ENCODE peak calls at places on chromosomes 2 and 18, in eight cellular contexts. Z is A673; H is GM13976; D is bronchial epithelial cell; W is HS-5; G is KBM-7; N is activated CD4-positive, alpha-beta T cell treated with anti-CD3 and anti-CD28 coated beads, Interleukin-2, amount 50 U/mL, for 24 hours; R is Right ventricle myocardium superior. C is an unnamed sample.
A peak's percentile ranks its signal among the peaks of the same experiment; 100 is the strongest.

GRCh38 chr2:239834143-239834542 is 191.0 kb downstream of the NDUFA10 start:
- DNase-seq in Z (no peak), N (no peak), R (no peak), W (no peak), H (no peak), D (no peak), G (no peak), C (no peak)

GRCh38 chr18:62784966-62785413 is 69.6 kb downstream of the PHLPP1 start:
- DNase-seq in W (peak; percentile 31), D (no peak), N (no peak), G (no peak), R (no peak), H (no peak), Z (peak; percentile 85), C (no peak)

GRCh38 chr2:104752504-104752903 is 101.4 kb upstream of the POU3F3 start:
- DNase-seq in Z (no peak), H (no peak), R (no peak), D (no peak), N (no peak), G (peak; percentile 65), W (no peak), C (no peak)

GRCh38 chr2:149768320-149768799 is 180.8 kb upstream of the MMADHC start:
- DNase-seq in H (no peak), R (no peak), G (no peak), N (no peak), Z (peak; percentile 42), D (peak; percentile 23), W (no peak), C (peak; percentile 87)

GRCh38 chr18:7177131-7177744 is 53.7 kb upstream of the LRRC30 start:
- DNase-seq in Z (peak; percentile 20), G (peak; percentile 35), D (peak; percentile 62), W (peak; percentile 34), N (no peak), R (no peak), H (peak; percentile 27), C (peak; percentile 70)

GRCh38 chr2:163157891-163158511 is 319.4 kb upstream of the KCNH7 start:
- DNase-seq in R (no peak), D (peak; percentile 82), W (peak; percentile 63), Z (peak; percentile 8), N (no peak), G (no peak), H (no peak), C (peak; percentile 66)

GRCh38 chr2:30275256-30275655 is 43.9 kb downstream of the LBH start:
- DNase-seq in G (no peak), W (no peak), H (no peak), N (no peak), Z (no peak), R (no peak), D (peak; percentile 91), C (no peak)

GRCh38 chr2:219160186-219161017 is at the start of gene NHEJ1:
- DNase-seq in D (peak; percentile 80), R (peak; percentile 99), N (peak; percentile 94), G (peak; percentile 94), W (peak; percentile 79), H (peak; percentile 98), Z (peak; percentile 92), C (peak; percentile 78)

GRCh38 chr2:120733238-120733942 is 2.3 kb upstream of the GLI2 start:
- DNase-seq in Z (no peak), N (no peak), D (no peak), H (no peak), W (no peak), G (no peak), R (no peak), C (no peak)

GRCh38 chr2:152406836-152407161 is 71.8 kb downstream of the FMNL2 start:
- DNase-seq in G (no peak), R (no peak), D (no peak), Z (no peak), W (no peak), H (no peak), N (no peak), C (peak; percentile 56)

GRCh38 chr2:128310094-128310716 is 8.5 kb downstream of the HS6ST1 start:
- DNase-seq in D (no peak), H (no peak), Z (no peak), G (no peak), R (no peak), N (no peak), W (no peak), C (no peak)

GRCh38 chr2:52936029-52936428 is 831.6 kb upstream of the CHAC2 start:
- DNase-seq in H (no peak), W (no peak), G (no peak), Z (no peak), D (no peak), R (no peak), N (no peak), C (no peak)

GRCh38 chr2:32772623-32773221 is 144.9 kb downstream of the TTC27 start:
- DNase-seq in H (peak; percentile 42), W (peak; percentile 29), R (no peak), D (peak; percentile 54), Z (peak; percentile 67), N (no peak), G (peak; percentile 27), C (peak; percentile 45)

GRCh38 chr2:132542953-132543569 is 126.5 kb downstream of the GPR39 start:
- DNase-seq in H (no peak), G (peak; percentile 37), N (no peak), Z (no peak), W (no peak), D (peak; percentile 80), R (no peak), C (no peak)

GRCh38 chr2:231717281-231718180 is 9.2 kb downstream of the PTMA start:
- DNase-seq in N (no peak), R (peak; percentile 62), H (peak; percentile 78), D (peak; percentile 57), Z (peak; percentile 83), W (no peak), G (peak; percentile 94), C (peak; percentile 59)

GRCh38 chr2:108200569-108200968 is 39.2 kb upstream of the SULT1C3 start:
- DNase-seq in H (no peak), W (no peak), Z (no peak), R (no peak), G (no peak), N (no peak), D (no peak), C (no peak)

GRCh38 chr2:112150447-112150846 is 12.3 kb downstream of the FBLN7 start:
- DNase-seq in G (no peak), N (no peak), Z (no peak), H (no peak), R (no peak), W (peak; percentile 96), D (peak; percentile 88), C (peak; percentile 87)

GRCh38 chr18:35376393-35376741 is 770 bp downstream of the ZNF396 start:
- DNase-seq in R (peak; percentile 55), N (no peak), D (no peak), H (peak; percentile 64), W (no peak), Z (no peak), G (peak; percentile 71), C (no peak)

GRCh38 chr2:85886585-85886984 is 2.2 kb downstream of the ST3GAL5 start:
- DNase-seq in G (peak; percentile 79), N (peak; percentile 17), W (peak; percentile 82), H (no peak), D (peak; percentile 91), R (no peak), Z (peak; percentile 87), C (peak; percentile 82)

GRCh38 chr2:219638217-219638947 is 11.0 kb downstream of the SLC4A3 start:
- DNase-seq in D (no peak), W (no peak), Z (no peak), R (no peak), H (peak; percentile 35), N (no peak), G (no peak), C (no peak)

GRCh38 chr2:55097462-55098410 is 47.5 kb upstream of the RTN4 start:
- DNase-seq in Z (no peak), W (no peak), D (no peak), R (peak; percentile 49), H (no peak), N (no peak), G (no peak), C (no peak)

GRCh38 chr2:109382946-109383345 is 230.8 kb downstream of the SEPTIN10 start:
- DNase-seq in H (no peak), W (no peak), D (peak; percentile 41), G (no peak), R (peak; percentile 77), Z (peak; percentile 43), N (no peak), C (peak; percentile 40)

GRCh38 chr18:68725341-68725740 is 10.4 kb upstream of the TMX3 start:
- DNase-seq in Z (no peak), G (no peak), W (no peak), N (no peak), H (no peak), D (no peak), R (no peak), C (peak; percentile 48)

GRCh38 chr2:30385327-30385726 is 61.7 kb upstream of the LCLAT1 start:
- DNase-seq in D (peak; percentile 14), W (no peak), G (no peak), R (no peak), N (no peak), Z (no peak), H (no peak), C (peak; percentile 50)

GRCh38 chr2:194765723-194766122 is 891.3 kb upstream of the SLC39A10 start:
- DNase-seq in D (no peak), H (no peak), W (no peak), N (no peak), G (no peak), R (no peak), Z (no peak), C (no peak)

GRCh38 chr2:241636182-241636982 is 576 bp downstream of the THAP4 start:
- DNase-seq in R (peak; percentile 68), Z (peak; percentile 51), G (peak; percentile 56), W (no peak), N (peak; percentile 21), H (peak; percentile 73), D (no peak), C (no peak)

GRCh38 chr2:120830096-120830830 is 94.6 kb downstream of the GLI2 start:
- DNase-seq in R (no peak), G (no peak), Z (no peak), W (no peak), H (no peak), N (no peak), D (no peak), C (no peak)

GRCh38 chr2:166042356-166042755 is 85.5 kb downstream of the SCN1A start:
- DNase-seq in N (no peak), D (peak; percentile 80), W (peak; percentile 22), R (no peak), G (no peak), H (no peak), Z (no peak), C (no peak)

GRCh38 chr2:33086400-33087015 is 139.8 kb downstream of the LTBP1 start:
- DNase-seq in G (no peak), D (peak; percentile 17), R (no peak), Z (peak; percentile 31), N (no peak), H (no peak), W (no peak), C (no peak)

GRCh38 chr2:168439536-168439935 is 16.5 kb upstream of the CERS6 start:
- DNase-seq in D (peak; percentile 39), R (no peak), N (no peak), W (no peak), Z (no peak), G (no peak), H (no peak), C (peak; percentile 49)

GRCh38 chr2:211837706-211838105 is 700.9 kb downstream of the ERBB4 start:
- DNase-seq in Z (no peak), N (no peak), D (peak; percentile 59), W (no peak), R (no peak), G (no peak), H (no peak), C (peak; percentile 4)

GRCh38 chr18:79942786-79943607 is 8.5 kb downstream of the SLC66A2 start:
- DNase-seq in N (no peak), H (no peak), G (no peak), W (no peak), R (no peak), Z (no peak), D (no peak), C (no peak)